ENCODE peak calls at places on chromosomes 16 and 17, in five cellular contexts. S is mucosa of descending colon, I is lower lobe of right lung, Y is transverse colon, H is psoas muscle. T is an unnamed sample.

GRCh38 chr16:7140899-7141298 is 191.7 kb upstream of the RBFOX1 start:
- DNase-seq in I (no peak), Y (no peak), H (no peak), S (no peak), T (no peak)

GRCh38 chr17:72697602-72698146 is 394.8 kb downstream of the SLC39A11 start:
- DNase-seq in I (no peak), Y (no peak), H (no peak), S (no peak), T (no peak)

GRCh38 chr17:1159781-1160180 is 20.0 kb downstream of the ABR start:
- DNase-seq in Y (no peak), I (no peak), S (no peak), H (no peak), T (no peak)

GRCh38 chr17:68909066-68909465 is 46.1 kb downstream of the ABCA8 start:
- DNase-seq in Y (peak; percentile 20), H (peak; percentile 14), I (no peak), S (no peak), T (peak; percentile 71)

GRCh38 chr16:82639666-82640336 is 13.0 kb downstream of the CDH13 start:
- DNase-seq in I (peak; percentile 59), H (peak; percentile 56), S (peak; percentile 80), Y (peak; percentile 65), T (no peak)

GRCh38 chr16:17072104-17072503 is 398.7 kb downstream of the XYLT1 start:
- DNase-seq in Y (no peak), H (no peak), S (no peak), I (no peak), T (no peak)

GRCh38 chr16:50273888-50274770 is 7.8 kb downstream of the ADCY7 start:
- DNase-seq in I (peak; percentile 74), Y (peak; percentile 60), H (no peak), S (peak; percentile 57), T (no peak)

GRCh38 chr16:5046914-5047313 is 13.2 kb upstream of the NAGPA start:
- DNase-seq in Y (no peak), H (no peak), S (no peak), I (no peak), T (no peak)

GRCh38 chr17:82588266-82589175 is 59.7 kb downstream of the WDR45B start:
- DNase-seq in I (no peak), H (no peak), S (no peak), Y (no peak), T (no peak)

GRCh38 chr17:42814633-42815399 is 9.3 kb downstream of the BECN1 start:
- DNase-seq in S (no peak), Y (no peak), H (no peak), I (no peak), T (no peak)

GRCh38 chr16:89484088-89484501 is 6.3 kb downstream of the ANKRD11 start:
- DNase-seq in I (no peak), H (no peak), S (no peak), Y (no peak), T (no peak)

GRCh38 chr16:89482824-89483220 is 7.5 kb downstream of the ANKRD11 start:
- DNase-seq in S (no peak), H (no peak), Y (peak; percentile 65), I (no peak), T (no peak)

GRCh38 chr16:89484923-89485679 is 5.3 kb downstream of the ANKRD11 start:
- DNase-seq in I (no peak), H (no peak), S (no peak), Y (peak; percentile 52), T (no peak)

GRCh38 chr16:89481556-89481955 is 8.8 kb downstream of the ANKRD11 start:
- DNase-seq in S (no peak), Y (no peak), H (no peak), I (no peak), T (no peak)

DNA sequence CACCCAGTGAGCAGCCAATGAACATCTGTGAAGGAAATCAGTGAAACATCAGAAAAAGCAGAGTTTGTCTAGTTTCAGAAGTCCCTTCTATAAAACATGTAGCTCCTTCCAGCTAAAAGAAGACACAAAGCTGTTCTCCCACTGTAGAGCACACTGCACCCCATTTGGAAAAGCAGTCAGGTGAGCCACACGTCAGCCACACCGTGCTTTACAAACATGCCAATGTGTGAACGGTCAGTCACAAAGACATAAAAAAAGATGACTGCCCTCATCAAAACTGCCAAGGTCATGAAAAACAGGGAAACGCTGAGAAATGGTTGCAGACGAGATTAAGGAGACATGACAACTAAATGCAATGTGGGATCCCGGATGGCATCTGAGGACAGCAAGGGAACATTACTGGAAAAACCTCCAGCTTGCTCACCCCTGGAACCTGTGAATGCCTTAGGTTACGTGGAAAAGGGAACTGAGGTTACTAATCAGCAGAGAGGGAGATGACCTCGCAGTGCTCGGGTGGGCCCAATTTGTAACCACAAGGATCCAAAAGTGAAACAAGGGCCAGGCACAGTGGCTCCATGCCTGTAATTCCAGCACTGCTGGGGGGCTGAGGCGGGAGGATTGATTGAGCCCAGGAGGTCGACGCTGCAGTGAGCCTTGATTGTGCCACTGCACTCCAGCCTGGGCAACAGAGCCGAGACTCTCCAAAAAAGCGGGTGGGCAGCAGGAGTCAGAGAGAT is 8.1 kb downstream of the ANKRD11 start:
- DNase-seq in I (no peak), Y (peak; percentile 45), H (no peak), S (no peak), T (no peak)
- H3K4me1 ChIP-seq in I (peaks cover 99% of the 10 kb centered on the region), Y (peaks cover 61% of the 10 kb centered on the region), H (peaks cover 87% of the 10 kb centered on the region), S (peaks cover 62% of the 10 kb centered on the region), T (peaks cover 81% of the 10 kb centered on the region)

GRCh38 chr16:87952751-87953150 is 1.5 kb downstream of the BANP start:
- DNase-seq in S (no peak), I (no peak), Y (no peak), H (no peak), T (no peak)

GRCh38 chr16:87954361-87954760 is 3.1 kb downstream of the BANP start:
- DNase-seq in S (peak; percentile 49), H (no peak), I (peak; percentile 71), Y (no peak), T (no peak)

GRCh38 chr16:87953308-87954208 is 2.3 kb downstream of the BANP start:
- DNase-seq in S (no peak), I (no peak), H (no peak), Y (no peak), T (no peak)

GRCh38 chr16:87950765-87951549 is at the start of gene BANP:
- DNase-seq in H (peak; percentile 99), Y (peak; percentile 98), S (peak; percentile 96), I (peak; percentile 99), T (peak; percentile 94)

DNA sequence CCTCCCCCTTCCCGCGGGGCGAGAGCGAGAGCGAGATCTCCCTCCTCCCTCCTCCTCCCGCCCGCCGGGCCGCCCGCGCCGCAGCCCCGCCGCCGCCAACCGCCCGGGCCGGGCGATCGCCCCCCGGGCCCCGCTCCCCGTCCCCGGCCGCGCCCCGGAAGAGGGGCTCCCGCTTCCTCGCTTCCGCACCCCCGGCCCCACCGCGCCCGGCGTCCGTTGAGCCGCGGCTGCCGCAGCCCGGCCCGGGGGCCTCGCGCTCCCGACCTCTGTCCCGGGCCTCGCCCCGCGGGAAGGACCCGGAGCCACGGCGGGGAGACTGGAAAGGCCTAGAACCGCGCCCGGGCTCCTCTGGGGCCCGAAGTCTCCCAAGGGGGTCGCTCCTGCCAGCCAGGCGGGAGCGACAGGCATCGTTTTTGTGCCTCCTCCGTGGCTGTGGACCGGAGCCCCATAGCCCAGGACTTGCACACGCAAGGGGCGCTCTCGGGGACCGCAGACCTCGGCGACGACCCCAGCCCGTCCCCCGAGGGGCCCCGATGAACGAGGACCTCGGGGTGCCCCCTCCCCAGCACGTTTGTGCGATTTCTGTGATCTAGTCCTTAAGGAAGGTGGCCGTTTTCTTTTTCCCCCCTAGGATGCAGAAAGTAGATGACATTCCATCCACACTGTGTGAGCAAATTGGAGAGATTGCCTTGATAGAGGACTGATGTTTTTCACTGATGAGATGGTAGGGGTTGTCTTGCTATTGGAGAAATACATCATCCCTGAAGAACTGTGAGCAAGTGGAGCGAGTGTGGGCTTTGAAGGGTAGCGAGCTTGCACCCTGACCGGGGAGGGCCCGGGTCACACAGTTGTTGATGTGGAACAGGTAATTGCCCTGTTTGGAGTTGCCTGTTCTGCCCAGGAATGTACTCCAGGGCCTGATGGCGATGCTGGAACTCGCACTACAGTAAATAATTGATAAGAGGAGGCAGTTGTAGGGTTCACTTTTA is 610 bp downstream of the BANP start:
- DNase-seq in S (peak; percentile 44), I (peak; percentile 61), H (peak; percentile 52), Y (peak; percentile 35), T (no peak)
- TF ChIP-seq CTCF in S (no peak), I (no peak), H (no peak), Y (peak; percentile 26), T (peak; percentile 7)

DNA sequence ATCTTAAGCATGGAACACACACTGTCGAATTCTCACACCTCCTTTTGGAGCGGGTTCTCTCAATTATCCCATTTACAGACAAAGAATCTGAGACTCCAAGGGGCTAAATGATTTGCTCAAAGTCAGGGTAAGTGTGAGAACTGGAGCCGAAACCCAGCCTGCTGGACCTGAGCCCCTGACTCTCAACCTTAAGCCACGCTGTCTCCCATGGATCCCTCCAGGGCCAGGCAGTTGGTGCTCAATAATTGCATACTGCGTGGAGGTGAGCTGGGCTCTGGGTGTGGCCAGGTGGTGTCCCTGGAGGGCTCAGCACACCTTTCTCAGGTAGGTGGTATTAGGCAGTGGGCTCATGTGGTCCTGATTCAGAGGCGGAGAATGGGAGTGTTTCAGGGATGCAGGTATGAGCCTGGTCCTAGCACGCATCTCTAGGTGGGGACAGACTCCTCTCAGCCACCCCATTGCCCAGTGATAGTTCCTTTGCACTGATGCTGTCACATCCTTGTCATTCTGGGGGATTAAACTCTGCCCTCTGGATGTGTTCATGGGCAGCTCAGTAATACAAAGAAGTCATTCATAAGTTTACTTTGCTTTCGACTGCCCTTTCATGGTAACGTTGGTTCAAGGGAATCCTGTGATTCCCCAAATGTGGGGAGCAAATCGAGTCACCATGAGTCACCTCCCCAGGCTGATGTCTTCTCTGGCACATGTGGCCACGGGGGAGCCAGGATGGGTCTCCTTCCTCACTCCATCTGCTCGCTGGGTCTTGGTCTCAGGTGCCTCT is 399.5 kb upstream of the TNRC6C start:
- DNase-seq in H (no peak), I (no peak), Y (no peak), S (no peak), T (no peak)
- H3K4me1 ChIP-seq in H (peaks cover 12% of the 10 kb centered on the region), I (no peaks in the 10 kb centered on the region), Y (no peaks in the 10 kb centered on the region), S (no peaks in the 10 kb centered on the region), T (no peaks in the 10 kb centered on the region)

GRCh38 chr17:18182978-18183333 is 672 bp upstream of the ALKBH5 start:
- DNase-seq in S (peak; percentile 92), Y (peak; percentile 82), H (peak; percentile 92), I (peak; percentile 93), T (no peak)
- TF ChIP-seq CTCF in S (peak; percentile 6), Y (no peak), H (no peak), I (no peak), T (no peak)

DNA sequence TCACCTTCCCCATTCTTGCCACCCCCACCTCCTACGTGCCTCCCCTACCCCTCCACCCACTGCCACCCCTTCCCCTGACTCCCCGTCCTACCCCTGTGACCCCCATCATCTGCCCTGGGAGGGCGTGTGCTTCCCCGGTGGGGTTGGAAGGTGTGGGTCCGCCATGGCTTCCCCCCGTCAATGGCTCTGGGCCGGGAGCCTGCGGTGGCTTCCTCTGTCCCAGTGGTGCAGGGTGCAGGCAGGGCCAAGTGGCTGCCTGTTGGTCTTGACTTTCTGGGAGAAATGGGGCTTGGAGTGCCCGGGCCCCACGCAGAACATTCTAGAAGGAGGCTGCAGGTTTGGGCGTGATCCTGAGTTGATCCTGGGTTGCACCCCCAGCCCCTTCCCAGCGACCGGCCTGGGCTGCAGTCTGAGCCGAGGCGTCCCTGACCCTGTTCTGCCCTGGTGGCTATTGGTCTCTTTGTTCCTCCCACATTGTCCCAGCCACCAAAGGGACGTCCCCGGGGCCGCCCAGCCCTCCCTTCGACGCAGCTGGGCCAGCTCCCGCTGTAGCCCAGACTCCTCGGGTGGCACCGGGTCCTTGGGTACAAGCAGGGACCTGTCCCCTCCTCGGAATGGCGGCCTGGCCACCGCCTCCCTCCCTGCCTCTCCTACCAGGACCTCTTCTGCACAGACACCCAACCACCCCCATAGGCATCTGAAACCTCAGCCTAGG is 25.7 kb downstream of the GSE1 start:
- DNase-seq in Y (no peak), S (no peak), H (no peak), I (no peak), T (no peak)
- H3K4me1 ChIP-seq in Y (peaks cover 11% of the 10 kb centered on the region), S (peaks cover 31% of the 10 kb centered on the region), H (peaks cover 56% of the 10 kb centered on the region), I (peaks cover 29% of the 10 kb centered on the region), T (peaks cover 26% of the 10 kb centered on the region)